ENCODE peak calls at places on chromosome X, in seven cellular contexts. One of them, this sample, is unnamed.

GRCh38 chrX:57821703-57822375 is 88.4 kb downstream of the ZXDA start:
- DNase-seq in neuronal stem cell: peak; percentile 11
- DNase-seq in H9: no peak
- DNase-seq in mesendoderm: peak; percentile 51
- DNase-seq in mesenchymal stem cell: no peak
- DNase-seq in H1: no peak
- DNase-seq in trophoblast cell: peak; percentile 3
- DNase-seq in this sample: peak; percentile 55

GRCh38 chrX:48578661-48579128 is 4.4 kb downstream of the RBM3 start:
- DNase-seq in neuronal stem cell: no peak
- DNase-seq in H9: no peak
- DNase-seq in mesendoderm: peak; percentile 56
- DNase-seq in mesenchymal stem cell: no peak
- DNase-seq in H1: no peak
- DNase-seq in trophoblast cell: peak; percentile 78
- DNase-seq in this sample: no peak

GRCh38 chrX:41381685-41382084 is 47.7 kb downstream of the DDX3X start:
- DNase-seq in neuronal stem cell: no peak
- DNase-seq in H9: peak; percentile 62
- DNase-seq in mesendoderm: peak; percentile 61
- DNase-seq in mesenchymal stem cell: peak; percentile 93
- DNase-seq in H1: no peak
- DNase-seq in trophoblast cell: peak; percentile 63
- DNase-seq in this sample: peak; percentile 90

GRCh38 chrX:373641-374471 is 12.9 kb downstream of the PPP2R3B start:
- DNase-seq in neuronal stem cell: peak; percentile 52
- DNase-seq in H9: peak; percentile 59
- DNase-seq in mesendoderm: peak; percentile 59
- DNase-seq in mesenchymal stem cell: peak; percentile 42
- DNase-seq in H1: peak; percentile 85
- DNase-seq in trophoblast cell: peak; percentile 46
- DNase-seq in this sample: peak; percentile 27

GRCh38 chrX:57583477-57583876 is 8.3 kb upstream of the ZXDB start:
- DNase-seq in neuronal stem cell: no peak
- DNase-seq in H9: no peak
- DNase-seq in mesendoderm: peak; percentile 17
- DNase-seq in mesenchymal stem cell: no peak
- DNase-seq in H1: no peak
- DNase-seq in trophoblast cell: no peak
- DNase-seq in this sample: no peak

GRCh38 chrX:108312938-108313337 is 125.3 kb downstream of the COL4A6 start:
- DNase-seq in neuronal stem cell: no peak
- DNase-seq in H9: peak; percentile 73
- DNase-seq in mesendoderm: peak; percentile 91
- DNase-seq in mesenchymal stem cell: peak; percentile 56
- DNase-seq in H1: peak; percentile 43
- DNase-seq in trophoblast cell: no peak
- DNase-seq in this sample: peak; percentile 63

GRCh38 chrX:23656684-23657083 is 10.6 kb upstream of the PRDX4 start:
- DNase-seq in neuronal stem cell: no peak
- DNase-seq in H9: no peak
- DNase-seq in mesendoderm: no peak
- DNase-seq in mesenchymal stem cell: no peak
- DNase-seq in H1: no peak
- DNase-seq in trophoblast cell: no peak
- DNase-seq in this sample: peak; percentile 26

GRCh38 chrX:131841496-131842410 is 181.3 kb upstream of the STK26 start:
- DNase-seq in neuronal stem cell: peak; percentile 48
- DNase-seq in H9: peak; percentile 68
- DNase-seq in mesendoderm: peak; percentile 77
- DNase-seq in mesenchymal stem cell: peak; percentile 54
- DNase-seq in H1: peak; percentile 49
- DNase-seq in trophoblast cell: peak; percentile 13
- DNase-seq in this sample: peak; percentile 38

GRCh38 chrX:108167211-108167872 is 75.8 kb downstream of the ATG4A start:
- DNase-seq in neuronal stem cell: no peak
- DNase-seq in H9: no peak
- DNase-seq in mesendoderm: no peak
- DNase-seq in mesenchymal stem cell: peak; percentile 32
- DNase-seq in H1: no peak
- DNase-seq in trophoblast cell: no peak
- DNase-seq in this sample: peak; percentile 29

DNA sequence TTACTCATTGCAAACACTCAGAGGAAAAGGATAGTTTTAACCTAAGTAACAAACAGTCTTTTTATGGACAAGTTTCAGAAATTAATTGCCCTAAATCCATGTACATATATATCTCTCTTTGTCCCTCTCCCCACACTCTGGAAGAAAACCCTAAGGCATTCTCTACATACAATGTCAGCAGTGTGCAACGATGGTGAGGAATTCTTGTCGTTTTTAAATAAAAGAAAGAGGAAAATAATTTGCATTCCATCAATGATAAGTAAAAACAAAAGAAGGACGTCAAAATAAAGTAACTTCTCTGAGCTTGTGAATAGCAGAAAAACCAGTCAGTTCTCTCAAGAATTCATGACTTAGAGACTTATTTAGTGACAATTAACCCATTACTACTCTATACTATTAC is 550.5 kb upstream of the DIPK2B start:
- DNase-seq in neuronal stem cell: no peak
- DNase-seq in H9: no peak
- DNase-seq in mesendoderm: no peak
- DNase-seq in mesenchymal stem cell: peak; percentile 0
- DNase-seq in H1: no peak
- DNase-seq in trophoblast cell: no peak
- DNase-seq in this sample: no peak
- H4K8ac ChIP-seq in neuronal stem cell: no peak overlapping the region
- H4K8ac ChIP-seq in H9: no peak overlapping the region
- H4K8ac ChIP-seq in mesendoderm: no peak overlapping the region
- H4K8ac ChIP-seq in mesenchymal stem cell: no peak overlapping the region
- H4K8ac ChIP-seq in H1: no peak overlapping the region
- H4K8ac ChIP-seq in trophoblast cell: no peak overlapping the region
- H4K8ac ChIP-seq in this sample: no peak overlapping the region

DNA sequence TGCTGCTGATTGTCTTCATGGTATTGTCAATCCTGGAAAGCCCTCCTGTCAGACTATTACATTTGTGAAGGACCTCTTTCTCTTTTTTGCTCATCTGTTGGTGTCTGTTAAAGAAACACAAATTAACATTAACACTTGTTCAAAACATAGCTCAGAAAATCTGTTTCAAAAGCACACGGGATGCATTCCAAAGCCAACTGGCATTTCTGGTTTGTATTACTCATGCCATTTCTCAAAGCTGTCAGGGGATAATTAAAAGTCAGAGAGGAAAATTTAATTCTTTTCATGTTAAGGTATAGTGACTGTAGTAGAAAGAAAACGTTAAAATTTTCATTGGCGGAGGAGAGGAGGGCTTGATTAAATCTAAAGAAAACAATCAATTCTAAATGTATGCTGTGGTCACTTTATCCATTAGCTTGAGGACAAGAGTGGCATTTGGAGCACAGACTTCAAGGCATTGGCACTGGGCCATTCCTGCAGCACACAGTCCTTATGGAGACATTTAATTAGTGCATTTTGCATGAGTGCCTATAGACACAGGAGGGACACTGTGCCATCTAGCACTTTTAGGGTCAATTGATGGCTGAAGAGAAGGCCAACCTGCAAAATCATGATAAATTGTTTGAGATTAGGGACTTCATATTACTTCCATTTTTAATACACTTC is 21.2 kb upstream of the GLRA2 start:
- DNase-seq in neuronal stem cell: no peak
- DNase-seq in H9: no peak
- DNase-seq in mesendoderm: no peak
- DNase-seq in mesenchymal stem cell: no peak
- DNase-seq in H1: no peak
- DNase-seq in trophoblast cell: no peak
- DNase-seq in this sample: no peak
- H4K8ac ChIP-seq in neuronal stem cell: no peak overlapping the region
- H4K8ac ChIP-seq in H9: no peak overlapping the region
- H4K8ac ChIP-seq in mesendoderm: no peak overlapping the region
- H4K8ac ChIP-seq in mesenchymal stem cell: no peak overlapping the region
- H4K8ac ChIP-seq in H1: no peak overlapping the region
- H4K8ac ChIP-seq in trophoblast cell: no peak overlapping the region
- H4K8ac ChIP-seq in this sample: no peak overlapping the region

GRCh38 chrX:148914783-148915182 is 414.4 kb downstream of the AFF2 start:
- DNase-seq in neuronal stem cell: no peak
- DNase-seq in H9: no peak
- DNase-seq in mesendoderm: no peak
- DNase-seq in mesenchymal stem cell: peak; percentile 9
- DNase-seq in H1: no peak
- DNase-seq in trophoblast cell: no peak
- DNase-seq in this sample: no peak
- H4K8ac ChIP-seq in neuronal stem cell: no peak overlapping the region
- H4K8ac ChIP-seq in H9: no peak overlapping the region
- H4K8ac ChIP-seq in mesendoderm: no peak overlapping the region
- H4K8ac ChIP-seq in mesenchymal stem cell: no peak overlapping the region
- H4K8ac ChIP-seq in H1: no peak overlapping the region
- H4K8ac ChIP-seq in trophoblast cell: no peak overlapping the region
- H4K8ac ChIP-seq in this sample: no peak overlapping the region

GRCh38 chrX:38282044-38282443 is 45.3 kb downstream of the RPGR start:
- DNase-seq in neuronal stem cell: no peak
- DNase-seq in H9: no peak
- DNase-seq in mesendoderm: peak; percentile 18
- DNase-seq in mesenchymal stem cell: peak; percentile 13
- DNase-seq in H1: no peak
- DNase-seq in trophoblast cell: no peak
- DNase-seq in this sample: no peak

GRCh38 chrX:38285649-38286048 is 41.7 kb downstream of the RPGR start:
- DNase-seq in neuronal stem cell: no peak
- DNase-seq in H9: no peak
- DNase-seq in mesendoderm: no peak
- DNase-seq in mesenchymal stem cell: no peak
- DNase-seq in H1: no peak
- DNase-seq in trophoblast cell: no peak
- DNase-seq in this sample: no peak

GRCh38 chrX:38287669-38288068 is 39.6 kb downstream of the RPGR start:
- DNase-seq in neuronal stem cell: no peak
- DNase-seq in H9: no peak
- DNase-seq in mesendoderm: no peak
- DNase-seq in mesenchymal stem cell: no peak
- DNase-seq in H1: no peak
- DNase-seq in trophoblast cell: no peak
- DNase-seq in this sample: no peak
- H4K8ac ChIP-seq in neuronal stem cell: no peak overlapping the region
- H4K8ac ChIP-seq in H9: no peak overlapping the region
- H4K8ac ChIP-seq in mesendoderm: no peak overlapping the region
- H4K8ac ChIP-seq in mesenchymal stem cell: no peak overlapping the region
- H4K8ac ChIP-seq in H1: no peak overlapping the region
- H4K8ac ChIP-seq in trophoblast cell: no peak overlapping the region
- H4K8ac ChIP-seq in this sample: no peak overlapping the region

GRCh38 chrX:139008185-139008584 is 296.7 kb upstream of the FGF13 start:
- DNase-seq in neuronal stem cell: no peak
- DNase-seq in H9: no peak
- DNase-seq in mesendoderm: peak; percentile 43
- DNase-seq in mesenchymal stem cell: no peak
- DNase-seq in H1: no peak
- DNase-seq in trophoblast cell: no peak
- DNase-seq in this sample: no peak
- H4K8ac ChIP-seq in neuronal stem cell: no peak overlapping the region
- H4K8ac ChIP-seq in H9: no peak overlapping the region
- H4K8ac ChIP-seq in mesendoderm: no peak overlapping the region
- H4K8ac ChIP-seq in mesenchymal stem cell: no peak overlapping the region
- H4K8ac ChIP-seq in H1: no peak overlapping the region
- H4K8ac ChIP-seq in trophoblast cell: no peak overlapping the region
- H4K8ac ChIP-seq in this sample: no peak overlapping the region

GRCh38 chrX:133865761-133866470 is 119.5 kb downstream of the GPC3 start:
- DNase-seq in neuronal stem cell: no peak
- DNase-seq in H9: no peak
- DNase-seq in mesendoderm: no peak
- DNase-seq in mesenchymal stem cell: no peak
- DNase-seq in H1: no peak
- DNase-seq in trophoblast cell: no peak
- DNase-seq in this sample: no peak
- H4K8ac ChIP-seq in neuronal stem cell: no peak overlapping the region
- H4K8ac ChIP-seq in H9: no peak overlapping the region
- H4K8ac ChIP-seq in mesendoderm: no peak overlapping the region
- H4K8ac ChIP-seq in mesenchymal stem cell: no peak overlapping the region
- H4K8ac ChIP-seq in H1: no peak overlapping the region
- H4K8ac ChIP-seq in trophoblast cell: no peak overlapping the region
- H4K8ac ChIP-seq in this sample: no peak overlapping the region

GRCh38 chrX:10048076-10048475 is 80.9 kb downstream of the CLDN34 start:
- DNase-seq in neuronal stem cell: peak; percentile 1
- DNase-seq in H9: no peak
- DNase-seq in mesendoderm: peak; percentile 71
- DNase-seq in mesenchymal stem cell: no peak
- DNase-seq in H1: no peak
- DNase-seq in trophoblast cell: no peak
- DNase-seq in this sample: no peak
- H4K8ac ChIP-seq in neuronal stem cell: no peak overlapping the region
- H4K8ac ChIP-seq in H9: no peak overlapping the region
- H4K8ac ChIP-seq in mesendoderm: no peak overlapping the region
- H4K8ac ChIP-seq in mesenchymal stem cell: no peak overlapping the region
- H4K8ac ChIP-seq in H1: no peak overlapping the region
- H4K8ac ChIP-seq in trophoblast cell: no peak overlapping the region
- H4K8ac ChIP-seq in this sample: no peak overlapping the region

DNA sequence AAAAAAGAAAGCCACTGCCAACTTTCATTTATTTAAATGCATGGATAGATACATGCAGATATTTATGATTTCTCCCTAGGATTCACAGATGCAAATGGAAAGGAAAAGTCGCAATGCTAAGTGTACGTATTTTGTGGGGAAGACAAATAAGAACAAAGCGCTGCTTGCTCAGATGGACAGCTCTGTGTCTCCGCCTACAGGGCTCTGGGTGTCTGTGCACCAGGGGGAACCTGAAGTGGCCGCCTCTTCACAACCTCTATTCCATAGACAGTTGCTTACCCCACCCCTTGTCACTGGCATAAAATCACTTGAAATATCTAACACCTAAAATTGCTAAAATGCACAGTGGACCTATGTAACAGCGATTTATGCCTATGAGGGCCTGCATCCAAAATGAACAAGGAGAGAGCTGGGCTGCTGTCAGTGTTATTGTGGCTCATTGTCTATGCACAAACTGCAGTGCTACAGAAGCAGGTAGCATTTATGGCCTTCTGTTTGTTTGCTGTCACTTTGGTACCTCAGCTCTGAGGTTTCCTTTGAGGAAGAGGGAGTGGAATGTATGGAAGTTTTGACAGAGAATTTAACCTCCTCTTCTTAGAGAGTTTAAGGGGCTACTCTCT is 58.6 kb upstream of the PAGE1 start:
- DNase-seq in neuronal stem cell: peak; percentile 17
- DNase-seq in H9: peak; percentile 50
- DNase-seq in mesendoderm: peak; percentile 37
- DNase-seq in mesenchymal stem cell: peak; percentile 19
- DNase-seq in H1: peak; percentile 47
- DNase-seq in trophoblast cell: no peak
- DNase-seq in this sample: peak; percentile 28
- H4K8ac ChIP-seq in neuronal stem cell: no peak overlapping the region
- H4K8ac ChIP-seq in H9: no peak overlapping the region
- H4K8ac ChIP-seq in mesendoderm: no peak overlapping the region
- H4K8ac ChIP-seq in mesenchymal stem cell: no peak overlapping the region
- H4K8ac ChIP-seq in H1: no peak overlapping the region
- H4K8ac ChIP-seq in trophoblast cell: no peak overlapping the region
- H4K8ac ChIP-seq in this sample: no peak overlapping the region

DNA sequence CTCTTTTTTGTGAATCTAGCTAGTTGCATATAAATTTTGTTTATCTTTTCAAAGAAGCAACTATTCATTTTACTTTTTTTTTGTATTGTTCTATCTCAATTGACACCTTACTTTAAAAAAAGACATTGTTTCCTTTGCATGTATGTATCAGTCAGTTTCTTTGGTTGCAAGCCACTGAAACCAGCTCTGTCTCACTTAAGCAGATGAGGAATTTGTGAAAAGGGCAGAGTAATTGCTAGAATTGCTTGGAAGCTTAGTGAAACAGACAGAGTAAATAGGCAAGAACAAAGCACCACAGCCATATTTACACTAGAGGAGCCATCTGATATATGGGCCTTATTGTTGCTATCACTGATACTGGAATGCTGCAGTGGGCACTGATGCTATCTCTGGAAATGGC is 231.4 kb upstream of the KLF8 start:
- DNase-seq in neuronal stem cell: no peak
- DNase-seq in H9: no peak
- DNase-seq in mesendoderm: peak; percentile 11
- DNase-seq in mesenchymal stem cell: no peak
- DNase-seq in H1: no peak
- DNase-seq in trophoblast cell: no peak
- DNase-seq in this sample: no peak
- H4K8ac ChIP-seq in neuronal stem cell: no peak overlapping the region
- H4K8ac ChIP-seq in H9: no peak overlapping the region
- H4K8ac ChIP-seq in mesendoderm: no peak overlapping the region
- H4K8ac ChIP-seq in mesenchymal stem cell: no peak overlapping the region
- H4K8ac ChIP-seq in H1: no peak overlapping the region
- H4K8ac ChIP-seq in trophoblast cell: no peak overlapping the region
- H4K8ac ChIP-seq in this sample: no peak overlapping the region